ENCODE peak calls at places on chromosomes 11 and 22, in four cellular contexts. M is tibial artery; Z is COR-L47; G is activated CD8-positive, alpha-beta memory T cell treated with anti-CD3 and anti-CD28 coated beads for 1 hour. D is an unnamed sample.

GRCh38 chr11:133928628-133929059 is 28.1 kb downstream of the IGSF9B start:
- DNase-seq in G (peak), Z (peak), M (no peak), D (peak)

GRCh38 chr11:19762266-19762665 is 49.6 kb downstream of the NAV2 start:
- DNase-seq in M (no peak), Z (no peak), G (no peak), D (no peak)

GRCh38 chr11:128516467-128516778 is 70.9 kb downstream of the ETS1 start:
- DNase-seq in G (no peak), Z (no peak), M (no peak), D (no peak)

GRCh38 chr11:128448487-128448886 is 138.9 kb downstream of the ETS1 start:
- DNase-seq in M (no peak), Z (no peak), G (no peak), D (no peak)

GRCh38 chr11:2484576-2485125 is 39.8 kb downstream of the KCNQ1 start:
- DNase-seq in G (no peak), M (no peak), Z (no peak), D (no peak)

GRCh38 chr11:16846305-16846704 is 107.9 kb downstream of the C11orf58 start:
- DNase-seq in Z (no peak), M (no peak), G (no peak), D (no peak)

GRCh38 chr11:71330996-71331395 is 78.6 kb upstream of the SHANK2 start:
- DNase-seq in G (no peak), Z (no peak), M (no peak), D (no peak)

GRCh38 chr11:85821636-85822035 is 10.7 kb upstream of the SYTL2 start:
- DNase-seq in G (no peak), Z (no peak), M (no peak), D (peak)

GRCh38 chr11:10181811-10182210 is 112.2 kb downstream of the SBF2 start:
- DNase-seq in M (no peak), Z (peak), G (no peak), D (no peak)

GRCh38 chr11:117703209-117703608 is 93.8 kb downstream of the DSCAML1 start:
- DNase-seq in Z (peak), M (no peak), G (no peak), D (peak)

GRCh38 chr11:45073575-45074225 is 72.7 kb upstream of the PRDM11 start:
- DNase-seq in G (no peak), Z (no peak), M (no peak), D (no peak)

GRCh38 chr22:37747090-37747714 is 50.4 kb downstream of the TRIOBP start:
- DNase-seq in G (no peak), Z (no peak), M (peak), D (no peak)

GRCh38 chr11:1744137-1744878 is 6.1 kb downstream of the IFITM10 start:
- DNase-seq in Z (no peak), M (no peak), G (no peak), D (no peak)

GRCh38 chr11:59560702-59561469 is 49.5 kb downstream of the OR4D9 start:
- DNase-seq in G (peak), M (peak), Z (peak), D (peak)

GRCh38 chr22:35629406-35630234 is 12.5 kb upstream of the MB start:
- DNase-seq in Z (no peak), M (peak), G (no peak), D (no peak)

GRCh38 chr22:21624120-21624879 is 5.5 kb downstream of the YDJC start:
- DNase-seq in Z (no peak), M (no peak), G (no peak), D (no peak)

GRCh38 chr22:49948958-49949913 is 11.3 kb upstream of the PIM3 start:
- DNase-seq in M (no peak), Z (no peak), G (no peak), D (no peak)

GRCh38 chr11:19374189-19374588 is 133.4 kb upstream of the E2F8 start:
- DNase-seq in Z (no peak), G (no peak), M (peak), D (no peak)

GRCh38 chr22:25898707-25899365 is 156.8 kb downstream of the MYO18B start:
- DNase-seq in G (no peak), Z (no peak), M (no peak), D (no peak)

GRCh38 chr22:23523746-23524145 is 56.3 kb downstream of the IGLL1 start:
- DNase-seq in G (no peak), M (no peak), Z (no peak), D (no peak)

GRCh38 chr11:93846411-93846810 is 4.0 kb downstream of the VSTM5 start:
- DNase-seq in M (no peak), G (no peak), Z (no peak), D (no peak)

GRCh38 chr11:64875369-64876225 is 2.8 kb downstream of the EHD1 start:
- DNase-seq in M (no peak), G (no peak), Z (no peak), D (no peak)

GRCh38 chr11:34243620-34244493 is 114.0 kb downstream of the ABTB2 start:
- DNase-seq in Z (no peak), M (no peak), G (no peak), D (no peak)

GRCh38 chr11:11620251-11620965 is 1.4 kb downstream of the GALNT18 start:
- DNase-seq in M (peak), Z (peak), G (no peak), D (peak)

GRCh38 chr11:73728000-73728399 is 32.9 kb downstream of the RAB6A start:
- DNase-seq in G (no peak), Z (no peak), M (no peak), D (no peak)

GRCh38 chr11:47571012-47571729 is 5.8 kb downstream of the PTPMT1 start:
- DNase-seq in G (no peak), Z (no peak), M (no peak), D (no peak)

GRCh38 chr22:37454857-37455686 is 27.8 kb upstream of the ELFN2 start:
- DNase-seq in G (no peak), M (no peak), Z (no peak), D (no peak)

GRCh38 chr11:110362916-110363574 is 66.6 kb upstream of the RDX start:
- DNase-seq in G (no peak), Z (peak), M (no peak), D (peak)

GRCh38 chr11:114228401-114229061 is 67.7 kb upstream of the NNMT start:
- DNase-seq in Z (no peak), G (no peak), M (no peak), D (no peak)

GRCh38 chr11:68146010-68146540 is 24.9 kb upstream of the CHKA start:
- DNase-seq in Z (peak), M (peak), G (no peak), D (no peak)

GRCh38 chr22:36285017-36285416 is 32.1 kb downstream of the APOL1 start:
- DNase-seq in M (no peak), Z (no peak), G (no peak), D (no peak)

D was measured in NCI-H2081.